ENCODE peak calls at places on chromosomes 1 and 21, in six cellular contexts. One of them, this sample, is unnamed.

GRCh38 chr1:228317411-228317828 is 89.2 kb downstream of the TRIM11 start:
- DNase-seq in T follicular helper cell: no peak
- DNase-seq in lower leg skin: no peak
- DNase-seq in GM13977: no peak
- DNase-seq in psoas muscle: no peak
- DNase-seq in NCI-H2171: no peak
- DNase-seq in this sample: peak

GRCh38 chr1:61254629-61255323 is 172.4 kb downstream of the NFIA start:
- DNase-seq in T follicular helper cell: no peak
- DNase-seq in lower leg skin: peak
- DNase-seq in GM13977: no peak
- DNase-seq in psoas muscle: no peak
- DNase-seq in NCI-H2171: peak
- DNase-seq in this sample: no peak

GRCh38 chr1:14413809-14414208 is 184.7 kb upstream of the KAZN start:
- DNase-seq in T follicular helper cell: no peak
- DNase-seq in lower leg skin: no peak
- DNase-seq in GM13977: no peak
- DNase-seq in psoas muscle: no peak
- DNase-seq in NCI-H2171: no peak
- DNase-seq in this sample: no peak

GRCh38 chr1:181018901-181019681 is 3.6 kb downstream of the STX6 start:
- DNase-seq in T follicular helper cell: no peak
- DNase-seq in lower leg skin: no peak
- DNase-seq in GM13977: no peak
- DNase-seq in psoas muscle: no peak
- DNase-seq in NCI-H2171: no peak
- DNase-seq in this sample: no peak

GRCh38 chr1:234887026-234887910 is 241.4 kb downstream of the TOMM20 start:
- DNase-seq in T follicular helper cell: no peak
- DNase-seq in lower leg skin: no peak
- DNase-seq in GM13977: no peak
- DNase-seq in psoas muscle: peak
- DNase-seq in NCI-H2171: peak
- DNase-seq in this sample: no peak

GRCh38 chr1:20476260-20477038 is 9.6 kb downstream of the CAMK2N1 start:
- DNase-seq in T follicular helper cell: no peak
- DNase-seq in lower leg skin: no peak
- DNase-seq in GM13977: no peak
- DNase-seq in psoas muscle: peak
- DNase-seq in NCI-H2171: no peak
- DNase-seq in this sample: peak

GRCh38 chr1:93814059-93814794 is 64.8 kb downstream of the DNTTIP2 start:
- DNase-seq in T follicular helper cell: peak
- DNase-seq in lower leg skin: peak
- DNase-seq in GM13977: peak
- DNase-seq in psoas muscle: no peak
- DNase-seq in NCI-H2171: peak
- DNase-seq in this sample: no peak

GRCh38 chr1:5416518-5416917 is 575.7 kb downstream of the NPHP4 start:
- DNase-seq in T follicular helper cell: no peak
- DNase-seq in lower leg skin: no peak
- DNase-seq in GM13977: no peak
- DNase-seq in psoas muscle: no peak
- DNase-seq in NCI-H2171: no peak
- DNase-seq in this sample: no peak

GRCh38 chr1:87399264-87399663 is 70.6 kb downstream of the LMO4 start:
- DNase-seq in T follicular helper cell: no peak
- DNase-seq in lower leg skin: no peak
- DNase-seq in GM13977: no peak
- DNase-seq in psoas muscle: no peak
- DNase-seq in NCI-H2171: no peak
- DNase-seq in this sample: no peak

GRCh38 chr1:19682257-19682656 is 17.6 kb downstream of the HTR6 start:
- DNase-seq in T follicular helper cell: no peak
- DNase-seq in lower leg skin: no peak
- DNase-seq in GM13977: no peak
- DNase-seq in psoas muscle: peak
- DNase-seq in NCI-H2171: no peak
- DNase-seq in this sample: no peak

GRCh38 chr1:25338188-25338981 is at the start of gene TMEM50A:
- DNase-seq in T follicular helper cell: peak
- DNase-seq in lower leg skin: peak
- DNase-seq in GM13977: peak
- DNase-seq in psoas muscle: peak
- DNase-seq in NCI-H2171: peak
- DNase-seq in this sample: peak

GRCh38 chr1:229694053-229694693 is 68.1 kb downstream of the URB2 start:
- DNase-seq in T follicular helper cell: no peak
- DNase-seq in lower leg skin: peak
- DNase-seq in GM13977: no peak
- DNase-seq in psoas muscle: peak
- DNase-seq in NCI-H2171: peak
- DNase-seq in this sample: peak

GRCh38 chr1:151281969-151282882 is at the start of gene ZNF687:
- DNase-seq in T follicular helper cell: peak
- DNase-seq in lower leg skin: peak
- DNase-seq in GM13977: peak
- DNase-seq in psoas muscle: peak
- DNase-seq in NCI-H2171: peak
- DNase-seq in this sample: peak

GRCh38 chr21:38179504-38179900 is 77.3 kb upstream of the KCNJ15 start:
- DNase-seq in T follicular helper cell: no peak
- DNase-seq in lower leg skin: no peak
- DNase-seq in GM13977: no peak
- DNase-seq in psoas muscle: no peak
- DNase-seq in NCI-H2171: no peak
- DNase-seq in this sample: no peak

GRCh38 chr1:2821970-2822620 is 20.6 kb upstream of the TTC34 start:
- DNase-seq in T follicular helper cell: peak
- DNase-seq in lower leg skin: no peak
- DNase-seq in GM13977: no peak
- DNase-seq in psoas muscle: peak
- DNase-seq in NCI-H2171: peak
- DNase-seq in this sample: peak

This sample was measured in left lung.